ENCODE peak calls at places on chromosomes 12 and 14, in five cellular contexts. One of them, this sample, is unnamed.

GRCh38 chr12:47812797-47813490 is 6.8 kb downstream of the HDAC7 start:
- DNase-seq in right lobe of liver: peak
- DNase-seq in GM10248: peak
- DNase-seq in HepG2: peak
- DNase-seq in A549: peak
- DNase-seq in this sample: peak

GRCh38 chr12:116964004-116964739 is 53.4 kb downstream of the FBXW8 start:
- DNase-seq in A549: no peak
- DNase-seq in HepG2: no peak
- DNase-seq in right lobe of liver: no peak
- DNase-seq in GM10248: no peak
- DNase-seq in this sample: no peak

GRCh38 chr14:51533160-51533559 is 118.5 kb upstream of the FRMD6 start:
- DNase-seq in right lobe of liver: no peak
- DNase-seq in A549: no peak
- DNase-seq in HepG2: no peak
- DNase-seq in GM10248: no peak
- DNase-seq in this sample: peak

GRCh38 chr14:92841930-92842329 is 47.8 kb downstream of the GOLGA5 start:
- DNase-seq in HepG2: no peak
- DNase-seq in A549: no peak
- DNase-seq in GM10248: no peak
- DNase-seq in right lobe of liver: no peak
- DNase-seq in this sample: no peak

GRCh38 chr12:44654641-44655625 is 221.2 kb downstream of the NELL2 start:
- DNase-seq in right lobe of liver: no peak
- DNase-seq in GM10248: no peak
- DNase-seq in HepG2: no peak
- DNase-seq in A549: no peak
- DNase-seq in this sample: no peak

GRCh38 chr12:27344246-27344645 is 11.6 kb downstream of the BMAL2 start:
- DNase-seq in HepG2: no peak
- DNase-seq in GM10248: no peak
- DNase-seq in A549: no peak
- DNase-seq in right lobe of liver: no peak
- DNase-seq in this sample: no peak

GRCh38 chr12:49655595-49656236 is 32.4 kb downstream of the PRPF40B start:
- DNase-seq in A549: no peak
- DNase-seq in HepG2: no peak
- DNase-seq in GM10248: no peak
- DNase-seq in right lobe of liver: no peak
- DNase-seq in this sample: no peak

GRCh38 chr12:85681333-85681732 is 154.9 kb downstream of the RASSF9 start:
- DNase-seq in HepG2: no peak
- DNase-seq in A549: no peak
- DNase-seq in right lobe of liver: no peak
- DNase-seq in GM10248: no peak
- DNase-seq in this sample: no peak

GRCh38 chr14:68140111-68140741 is 320.6 kb downstream of the RAD51B start:
- DNase-seq in GM10248: no peak
- DNase-seq in HepG2: peak
- DNase-seq in right lobe of liver: no peak
- DNase-seq in A549: peak
- DNase-seq in this sample: peak

GRCh38 chr14:95835331-95835730 is 41.3 kb upstream of the TUNAR start:
- DNase-seq in GM10248: no peak
- DNase-seq in right lobe of liver: no peak
- DNase-seq in A549: no peak
- DNase-seq in HepG2: peak
- DNase-seq in this sample: no peak

GRCh38 chr14:101209594-101209993 is 306.1 kb upstream of the RTL1 start:
- DNase-seq in GM10248: no peak
- DNase-seq in A549: no peak
- DNase-seq in HepG2: no peak
- DNase-seq in right lobe of liver: no peak
- DNase-seq in this sample: no peak

GRCh38 chr14:34496679-34497513 is 34.9 kb upstream of the SPTSSA start:
- DNase-seq in A549: peak
- DNase-seq in HepG2: peak
- DNase-seq in right lobe of liver: no peak
- DNase-seq in GM10248: no peak
- DNase-seq in this sample: peak

GRCh38 chr12:120757226-120757742 is 31.7 kb downstream of the ACADS start:
- DNase-seq in A549: no peak
- DNase-seq in GM10248: no peak
- DNase-seq in right lobe of liver: no peak
- DNase-seq in HepG2: no peak
- DNase-seq in this sample: no peak

GRCh38 chr12:108287227-108287626 is 51.9 kb downstream of the CMKLR1 start:
- DNase-seq in GM10248: no peak
- DNase-seq in A549: no peak
- DNase-seq in HepG2: no peak
- DNase-seq in right lobe of liver: no peak
- DNase-seq in this sample: no peak

GRCh38 chr12:56221233-56221756 is 427 bp downstream of the RNF41 start:
- DNase-seq in A549: peak
- DNase-seq in right lobe of liver: no peak
- DNase-seq in HepG2: no peak
- DNase-seq in GM10248: peak
- DNase-seq in this sample: peak

GRCh38 chr12:49979061-49979586 is 6.4 kb downstream of the AQP6 start:
- DNase-seq in right lobe of liver: no peak
- DNase-seq in HepG2: no peak
- DNase-seq in A549: no peak
- DNase-seq in GM10248: no peak
- DNase-seq in this sample: no peak

GRCh38 chr12:22529281-22530060 is 14.9 kb downstream of the C2CD5 start:
- DNase-seq in A549: peak
- DNase-seq in GM10248: peak
- DNase-seq in HepG2: peak
- DNase-seq in right lobe of liver: no peak
- DNase-seq in this sample: peak

GRCh38 chr12:112340235-112340634 is 42.0 kb downstream of the HECTD4 start:
- DNase-seq in HepG2: no peak
- DNase-seq in right lobe of liver: no peak
- DNase-seq in A549: no peak
- DNase-seq in GM10248: no peak
- DNase-seq in this sample: no peak

GRCh38 chr12:26651566-26652188 is 181.3 kb downstream of the ITPR2 start:
- DNase-seq in right lobe of liver: no peak
- DNase-seq in GM10248: peak
- DNase-seq in HepG2: peak
- DNase-seq in A549: peak
- DNase-seq in this sample: peak

GRCh38 chr12:56081393-56082347 is 1.7 kb downstream of the ERBB3 start:
- DNase-seq in HepG2: peak
- DNase-seq in A549: no peak
- DNase-seq in GM10248: no peak
- DNase-seq in right lobe of liver: peak
- DNase-seq in this sample: no peak

GRCh38 chr12:321606-322326 is 59.1 kb upstream of the SLC6A13 start:
- DNase-seq in right lobe of liver: no peak
- DNase-seq in HepG2: peak
- DNase-seq in GM10248: no peak
- DNase-seq in A549: no peak
- DNase-seq in this sample: no peak

GRCh38 chr14:51458563-51458955 is 193.2 kb upstream of the FRMD6 start:
- DNase-seq in right lobe of liver: no peak
- DNase-seq in HepG2: no peak
- DNase-seq in A549: no peak
- DNase-seq in GM10248: no peak
- DNase-seq in this sample: peak

GRCh38 chr14:67482765-67483164 is 5.8 kb downstream of the TMEM229B start:
- DNase-seq in A549: no peak
- DNase-seq in right lobe of liver: no peak
- DNase-seq in GM10248: no peak
- DNase-seq in HepG2: no peak
- DNase-seq in this sample: no peak

GRCh38 chr14:105065280-105066228 is at the start of gene GPR132:
- DNase-seq in right lobe of liver: peak
- DNase-seq in A549: no peak
- DNase-seq in GM10248: peak
- DNase-seq in HepG2: no peak
- DNase-seq in this sample: no peak

DNA sequence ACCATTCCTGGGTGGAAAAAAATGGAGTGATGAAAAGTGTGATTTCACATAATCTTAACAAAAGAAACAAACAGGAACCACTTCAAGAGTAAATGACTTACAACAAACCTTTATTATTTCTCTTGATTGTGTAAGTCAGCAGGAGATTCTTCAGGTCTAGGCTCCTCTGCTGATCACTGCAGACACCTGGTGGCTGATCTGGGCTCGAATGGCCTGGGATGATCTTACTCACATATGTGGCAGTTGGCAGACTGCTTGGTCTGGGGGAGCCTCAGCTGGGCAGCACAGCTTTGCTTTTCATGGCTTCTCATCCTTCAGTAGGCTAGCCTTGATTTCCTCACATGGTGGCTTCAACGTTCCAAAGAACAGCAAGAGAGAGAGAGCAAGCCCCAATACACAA is 215.4 kb upstream of the PRICKLE1 start:
- DNase-seq in right lobe of liver: no peak
- DNase-seq in A549: no peak
- DNase-seq in HepG2: no peak
- DNase-seq in GM10248: no peak
- DNase-seq in this sample: no peak
- TF ChIP-seq CTCF in right lobe of liver: no peak
- TF ChIP-seq CTCF in A549: no peak
- TF ChIP-seq CTCF in HepG2: no peak
- TF ChIP-seq CTCF in GM10248: no peak
- TF ChIP-seq CTCF in this sample: no peak

GRCh38 chr12:52358575-52359350 is 8.5 kb downstream of the KRT85 start:
- DNase-seq in HepG2: no peak
- DNase-seq in right lobe of liver: no peak
- DNase-seq in A549: no peak
- DNase-seq in GM10248: peak
- DNase-seq in this sample: no peak
- TF ChIP-seq CTCF in HepG2: no peak
- TF ChIP-seq CTCF in right lobe of liver: no peak
- TF ChIP-seq CTCF in A549: no peak
- TF ChIP-seq CTCF in GM10248: no peak
- TF ChIP-seq CTCF in this sample: no peak

GRCh38 chr12:19287302-19287701 is 152.0 kb upstream of the AEBP2 start:
- DNase-seq in HepG2: no peak
- DNase-seq in GM10248: no peak
- DNase-seq in right lobe of liver: no peak
- DNase-seq in A549: no peak
- DNase-seq in this sample: no peak

GRCh38 chr12:19288161-19288560 is 151.1 kb upstream of the AEBP2 start:
- DNase-seq in right lobe of liver: no peak
- DNase-seq in A549: no peak
- DNase-seq in GM10248: no peak
- DNase-seq in HepG2: no peak
- DNase-seq in this sample: no peak

GRCh38 chr12:19282133-19282532 is 152.6 kb downstream of the PLEKHA5 start:
- DNase-seq in right lobe of liver: no peak
- DNase-seq in HepG2: no peak
- DNase-seq in A549: no peak
- DNase-seq in GM10248: no peak
- DNase-seq in this sample: no peak

GRCh38 chr12:19285793-19286448 is 153.4 kb upstream of the AEBP2 start:
- DNase-seq in GM10248: no peak
- DNase-seq in HepG2: peak
- DNase-seq in right lobe of liver: no peak
- DNase-seq in A549: no peak
- DNase-seq in this sample: no peak

GRCh38 chr12:19284658-19285057 is 154.6 kb upstream of the AEBP2 start:
- DNase-seq in A549: no peak
- DNase-seq in GM10248: no peak
- DNase-seq in right lobe of liver: no peak
- DNase-seq in HepG2: no peak
- DNase-seq in this sample: no peak
- TF ChIP-seq CTCF in A549: no peak
- TF ChIP-seq CTCF in GM10248: no peak
- TF ChIP-seq CTCF in right lobe of liver: no peak
- TF ChIP-seq CTCF in HepG2: no peak
- TF ChIP-seq CTCF in this sample: no peak

GRCh38 chr14:77097689-77098469 is at the start of gene CIPC:
- DNase-seq in right lobe of liver: peak
- DNase-seq in HepG2: peak
- DNase-seq in A549: peak
- DNase-seq in GM10248: peak
- DNase-seq in this sample: peak

GRCh38 chr14:77092676-77093075 is 5.4 kb upstream of the CIPC start:
- DNase-seq in A549: no peak
- DNase-seq in GM10248: no peak
- DNase-seq in right lobe of liver: no peak
- DNase-seq in HepG2: no peak
- DNase-seq in this sample: no peak

GRCh38 chr14:77091518-77091917 is 6.5 kb upstream of the CIPC start:
- DNase-seq in A549: no peak
- DNase-seq in HepG2: no peak
- DNase-seq in right lobe of liver: no peak
- DNase-seq in GM10248: no peak
- DNase-seq in this sample: no peak

GRCh38 chr14:77097006-77097688 is 911 bp upstream of the CIPC start:
- DNase-seq in A549: no peak
- DNase-seq in HepG2: peak
- DNase-seq in right lobe of liver: no peak
- DNase-seq in GM10248: peak
- DNase-seq in this sample: peak

GRCh38 chr14:77094672-77095284 is 3.3 kb upstream of the CIPC start:
- DNase-seq in GM10248: peak
- DNase-seq in A549: peak
- DNase-seq in HepG2: peak
- DNase-seq in right lobe of liver: peak
- DNase-seq in this sample: peak
- TF ChIP-seq CTCF in GM10248: peak
- TF ChIP-seq CTCF in A549: peak
- TF ChIP-seq CTCF in HepG2: peak
- TF ChIP-seq CTCF in right lobe of liver: peak
- TF ChIP-seq CTCF in this sample: peak

DNA sequence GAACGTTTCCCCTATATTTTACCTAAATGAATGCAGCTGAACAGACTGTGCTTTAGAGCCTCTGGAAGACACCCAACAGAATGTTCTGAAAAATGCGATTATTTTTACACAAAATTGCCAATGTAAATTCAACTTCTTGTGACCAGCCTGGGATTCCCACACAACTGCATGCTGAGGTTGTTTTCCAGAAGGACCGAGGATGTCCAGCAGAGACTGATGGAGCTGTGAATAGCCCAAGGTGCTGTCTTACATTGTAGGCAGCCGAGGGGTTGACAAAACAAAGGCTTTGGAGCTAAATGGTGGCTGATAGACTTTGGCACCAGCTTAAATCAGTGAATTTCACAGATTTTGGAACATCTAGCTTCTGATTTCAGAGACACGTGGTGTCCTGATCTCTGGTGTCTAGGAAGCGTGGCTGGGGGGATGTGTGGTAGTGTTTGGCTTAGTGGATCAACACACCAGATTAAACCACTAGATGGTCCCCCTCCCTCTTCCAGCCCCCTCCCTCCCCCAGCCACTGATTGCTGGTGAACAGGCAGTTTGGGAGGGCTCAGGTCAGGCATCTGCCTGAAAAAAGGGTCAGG is 150.5 kb downstream of the ZNF664 start:
- DNase-seq in A549: no peak
- DNase-seq in GM10248: no peak
- DNase-seq in right lobe of liver: no peak
- DNase-seq in HepG2: no peak
- DNase-seq in this sample: no peak
- TF ChIP-seq CTCF in A549: no peak
- TF ChIP-seq CTCF in GM10248: no peak
- TF ChIP-seq CTCF in right lobe of liver: no peak
- TF ChIP-seq CTCF in HepG2: no peak
- TF ChIP-seq CTCF in this sample: no peak

GRCh38 chr12:9707864-9708808 is 24.8 kb downstream of the CLECL1 start:
- DNase-seq in right lobe of liver: peak
- DNase-seq in HepG2: peak
- DNase-seq in GM10248: peak
- DNase-seq in A549: peak
- DNase-seq in this sample: peak
- TF ChIP-seq CTCF in right lobe of liver: peak
- TF ChIP-seq CTCF in HepG2: peak
- TF ChIP-seq CTCF in GM10248: peak
- TF ChIP-seq CTCF in A549: peak
- TF ChIP-seq CTCF in this sample: peak